ENCODE peak calls at places on chromosomes 13 and 19, in eight cellular contexts. K is cardiac muscle cell; W is mesothelial cell of epicardium; H is breast epithelium; G is CD4-positive, alpha-beta T cell; R is B cell; F is mammary epithelial cell; S is neural progenitor cell. I is an unnamed sample.

GRCh38 chr19:12580180-12580694 is 29.0 kb upstream of the ZNF564 start:
- DNase-seq in K (no peak), W (no peak), H (no peak), G (no peak), R (no peak), F (no peak), S (no peak), I (peak)

GRCh38 chr13:27918041-27918917 is 1.5 kb upstream of the PDX1 start:
- DNase-seq in K (no peak), W (no peak), H (no peak), G (no peak), R (peak), F (no peak), S (peak), I (no peak)

GRCh38 chr19:35306473-35307246 is 14.7 kb downstream of the MAG start:
- DNase-seq in K (no peak), W (no peak), H (no peak), G (no peak), R (peak), F (no peak), S (peak), I (no peak)

GRCh38 chr19:41000310-41000737 is 9.2 kb downstream of the CYP2B6 start:
- DNase-seq in K (no peak), W (no peak), H (no peak), G (no peak), R (no peak), F (peak), S (no peak), I (no peak)

GRCh38 chr13:112252744-112253590 is 123.2 kb upstream of the SPACA7 start:
- DNase-seq in K (no peak), W (no peak), H (no peak), G (no peak), R (no peak), F (no peak), S (no peak), I (no peak)

GRCh38 chr13:74633734-74634133 is 499.5 kb upstream of the KLF12 start:
- DNase-seq in K (no peak), W (no peak), H (no peak), G (no peak), R (no peak), F (no peak), S (no peak), I (no peak)

GRCh38 chr13:112859817-112860190 is 109.2 kb upstream of the MCF2L start:
- DNase-seq in K (no peak), W (no peak), H (no peak), G (no peak), R (peak), F (no peak), S (no peak), I (no peak)

GRCh38 chr13:37657134-37657533 is 58.6 kb upstream of the POSTN start:
- DNase-seq in K (no peak), W (no peak), H (no peak), G (no peak), R (no peak), F (peak), S (no peak), I (no peak)

GRCh38 chr13:27269114-27269665 is 1.4 kb upstream of the RASL11A start:
- DNase-seq in K (no peak), W (no peak), H (no peak), G (no peak), R (no peak), F (no peak), S (no peak), I (no peak)

GRCh38 chr19:19270749-19271571 is 2.1 kb downstream of the TM6SF2 start:
- DNase-seq in K (no peak), W (no peak), H (no peak), G (no peak), R (no peak), F (no peak), S (no peak), I (no peak)

GRCh38 chr13:66994097-66994496 is 236.0 kb downstream of the PCDH9 start:
- DNase-seq in K (peak), W (peak), H (peak), G (no peak), R (peak), F (peak), S (peak), I (no peak)

GRCh38 chr19:41969196-41969595 is 10.1 kb upstream of the RABAC1 start:
- DNase-seq in K (no peak), W (no peak), H (no peak), G (no peak), R (no peak), F (no peak), S (no peak), I (no peak)

GRCh38 chr19:708154-709141 is at the start of gene PALM:
- DNase-seq in K (peak), W (no peak), H (no peak), G (no peak), R (no peak), F (no peak), S (peak), I (no peak)
- TF ChIP-seq CTCF in K (no peak), W (no peak), H (no peak), G (no peak), R (no peak), F (no peak), S (peak), I (no peak)

DNA sequence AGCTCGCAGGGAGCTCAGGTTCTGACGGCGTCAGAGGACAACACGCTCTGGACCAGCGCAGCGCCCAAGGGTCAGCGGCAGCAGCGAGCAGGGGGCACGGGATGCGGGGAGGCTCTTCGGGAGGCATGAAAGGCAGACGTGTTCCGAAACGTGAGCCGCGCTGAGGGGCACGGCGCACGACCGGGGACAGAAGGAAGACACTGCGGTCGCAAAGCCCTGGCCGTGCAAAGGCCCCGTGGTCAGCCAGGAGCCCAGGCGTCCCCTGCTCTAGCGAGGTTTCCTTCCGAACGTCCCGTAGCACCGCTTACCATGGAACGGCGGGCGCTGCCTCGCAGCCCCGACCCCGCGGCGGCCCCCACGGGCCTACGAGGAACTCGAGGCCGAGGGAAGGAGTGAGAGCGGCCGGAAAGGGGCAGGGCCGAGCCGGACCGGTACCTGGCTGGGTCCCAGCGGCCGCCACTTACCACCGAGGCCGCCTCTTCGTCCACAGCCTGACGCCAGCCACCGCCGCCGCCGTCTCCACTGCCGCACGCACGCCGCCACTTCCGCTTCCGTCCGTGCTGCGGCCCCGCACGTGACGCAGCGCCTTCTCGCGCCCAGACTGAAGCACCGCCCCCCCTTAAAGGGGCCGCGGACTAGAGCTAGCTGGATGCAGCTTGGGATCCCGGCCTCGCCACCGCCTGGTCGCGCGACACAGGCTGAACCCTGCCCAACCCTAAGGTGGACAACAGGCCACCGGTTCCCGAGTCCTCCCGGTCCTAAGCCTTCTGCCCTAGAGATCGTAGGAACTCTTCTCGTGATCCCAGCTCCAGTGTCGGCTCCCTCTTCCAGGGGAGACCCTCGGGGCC is 9.4 kb downstream of the ABHD17A start:
- DNase-seq in K (peak), W (peak), H (peak), G (peak), R (peak), F (peak), S (peak), I (no peak)
- TF ChIP-seq CTCF in K (no peak), W (no peak), H (no peak), G (no peak), R (no peak), F (no peak), S (no peak), I (no peak)

GRCh38 chr13:44739120-44739519 is 163.0 kb upstream of the TSC22D1 start:
- DNase-seq in K (no peak), W (no peak), H (no peak), G (no peak), R (no peak), F (no peak), S (no peak), I (no peak)
- TF ChIP-seq CTCF in K (peak), W (no peak), H (no peak), G (no peak), R (no peak), F (no peak), S (peak), I (no peak)

GRCh38 chr13:89315287-89315686 is 1644.1 kb downstream of the SLITRK5 start:
- DNase-seq in K (no peak), W (no peak), H (no peak), G (no peak), R (no peak), F (no peak), S (no peak), I (no peak)
- TF ChIP-seq CTCF in K (no peak), W (no peak), H (no peak), G (no peak), R (no peak), F (no peak), S (no peak), I (no peak)